ENCODE peak calls at places on chromosomes 13 and 19, in seven cellular contexts. One of them, this sample, is unnamed.

GRCh38 chr13:109207618-109208017 is 578.2 kb downstream of the MYO16 start:
- DNase-seq in OCI-LY7: no peak
- DNase-seq in Peyer's patch: no peak
- DNase-seq in fibroblast of the aortic adventitia: no peak
- DNase-seq in activated CD8-positive, alpha-beta memory T cell treated with anti-CD3 and anti-CD28 coated beads for 1 hour: no peak
- DNase-seq in breast epithelium: no peak
- DNase-seq in SW 1271: no peak
- DNase-seq in this sample: no peak

GRCh38 chr19:41626877-41627276 is at the start of gene CEACAM4:
- DNase-seq in OCI-LY7: no peak
- DNase-seq in Peyer's patch: no peak
- DNase-seq in fibroblast of the aortic adventitia: no peak
- DNase-seq in activated CD8-positive, alpha-beta memory T cell treated with anti-CD3 and anti-CD28 coated beads for 1 hour: no peak
- DNase-seq in breast epithelium: no peak
- DNase-seq in SW 1271: no peak
- DNase-seq in this sample: no peak

GRCh38 chr13:48776396-48776795 is 122.7 kb downstream of the CYSLTR2 start:
- DNase-seq in OCI-LY7: no peak
- DNase-seq in Peyer's patch: no peak
- DNase-seq in fibroblast of the aortic adventitia: no peak
- DNase-seq in activated CD8-positive, alpha-beta memory T cell treated with anti-CD3 and anti-CD28 coated beads for 1 hour: no peak
- DNase-seq in breast epithelium: no peak
- DNase-seq in SW 1271: no peak
- DNase-seq in this sample: no peak

GRCh38 chr13:108895220-108895704 is 265.9 kb downstream of the MYO16 start:
- DNase-seq in OCI-LY7: peak
- DNase-seq in Peyer's patch: no peak
- DNase-seq in fibroblast of the aortic adventitia: peak
- DNase-seq in activated CD8-positive, alpha-beta memory T cell treated with anti-CD3 and anti-CD28 coated beads for 1 hour: no peak
- DNase-seq in breast epithelium: no peak
- DNase-seq in SW 1271: no peak
- DNase-seq in this sample: no peak

GRCh38 chr13:22726721-22727120 is 454.1 kb upstream of the SGCG start:
- DNase-seq in OCI-LY7: no peak
- DNase-seq in Peyer's patch: no peak
- DNase-seq in fibroblast of the aortic adventitia: no peak
- DNase-seq in activated CD8-positive, alpha-beta memory T cell treated with anti-CD3 and anti-CD28 coated beads for 1 hour: no peak
- DNase-seq in breast epithelium: no peak
- DNase-seq in SW 1271: no peak
- DNase-seq in this sample: no peak

GRCh38 chr19:19214892-19215291 is 3.1 kb downstream of the NCAN start:
- DNase-seq in OCI-LY7: peak
- DNase-seq in Peyer's patch: no peak
- DNase-seq in fibroblast of the aortic adventitia: peak
- DNase-seq in activated CD8-positive, alpha-beta memory T cell treated with anti-CD3 and anti-CD28 coated beads for 1 hour: no peak
- DNase-seq in breast epithelium: no peak
- DNase-seq in SW 1271: no peak
- DNase-seq in this sample: no peak

GRCh38 chr19:13974073-13974472 is 21.8 kb downstream of the DCAF15 start:
- DNase-seq in OCI-LY7: peak
- DNase-seq in Peyer's patch: peak
- DNase-seq in fibroblast of the aortic adventitia: no peak
- DNase-seq in activated CD8-positive, alpha-beta memory T cell treated with anti-CD3 and anti-CD28 coated beads for 1 hour: no peak
- DNase-seq in breast epithelium: peak
- DNase-seq in SW 1271: no peak
- DNase-seq in this sample: peak

GRCh38 chr19:46036745-46037126 is 4.1 kb downstream of the IGFL4 start:
- DNase-seq in OCI-LY7: no peak
- DNase-seq in Peyer's patch: no peak
- DNase-seq in fibroblast of the aortic adventitia: no peak
- DNase-seq in activated CD8-positive, alpha-beta memory T cell treated with anti-CD3 and anti-CD28 coated beads for 1 hour: no peak
- DNase-seq in breast epithelium: no peak
- DNase-seq in SW 1271: no peak
- DNase-seq in this sample: no peak

GRCh38 chr13:30103161-30103858 is 204.0 kb downstream of the KATNAL1 start:
- DNase-seq in OCI-LY7: no peak
- DNase-seq in Peyer's patch: no peak
- DNase-seq in fibroblast of the aortic adventitia: no peak
- DNase-seq in activated CD8-positive, alpha-beta memory T cell treated with anti-CD3 and anti-CD28 coated beads for 1 hour: no peak
- DNase-seq in breast epithelium: no peak
- DNase-seq in SW 1271: no peak
- DNase-seq in this sample: no peak

GRCh38 chr13:80577951-80578670 is 237.2 kb upstream of the SPRY2 start:
- DNase-seq in OCI-LY7: no peak
- DNase-seq in Peyer's patch: no peak
- DNase-seq in fibroblast of the aortic adventitia: no peak
- DNase-seq in activated CD8-positive, alpha-beta memory T cell treated with anti-CD3 and anti-CD28 coated beads for 1 hour: no peak
- DNase-seq in breast epithelium: no peak
- DNase-seq in SW 1271: no peak
- DNase-seq in this sample: no peak

GRCh38 chr13:51044023-51044665 is 66.9 kb downstream of the C13orf42 start:
- DNase-seq in OCI-LY7: peak
- DNase-seq in Peyer's patch: no peak
- DNase-seq in fibroblast of the aortic adventitia: no peak
- DNase-seq in activated CD8-positive, alpha-beta memory T cell treated with anti-CD3 and anti-CD28 coated beads for 1 hour: no peak
- DNase-seq in breast epithelium: no peak
- DNase-seq in SW 1271: no peak
- DNase-seq in this sample: no peak

GRCh38 chr13:51727634-51728274 is 76.2 kb downstream of the DHRS12 start:
- DNase-seq in OCI-LY7: no peak
- DNase-seq in Peyer's patch: no peak
- DNase-seq in fibroblast of the aortic adventitia: no peak
- DNase-seq in activated CD8-positive, alpha-beta memory T cell treated with anti-CD3 and anti-CD28 coated beads for 1 hour: no peak
- DNase-seq in breast epithelium: no peak
- DNase-seq in SW 1271: no peak
- DNase-seq in this sample: no peak

GRCh38 chr19:46660601-46661019 is 372 bp downstream of the DACT3 start:
- DNase-seq in OCI-LY7: no peak
- DNase-seq in Peyer's patch: no peak
- DNase-seq in fibroblast of the aortic adventitia: no peak
- DNase-seq in activated CD8-positive, alpha-beta memory T cell treated with anti-CD3 and anti-CD28 coated beads for 1 hour: no peak
- DNase-seq in breast epithelium: peak
- DNase-seq in SW 1271: no peak
- DNase-seq in this sample: peak

GRCh38 chr19:45200614-45201013 is 22.0 kb downstream of the BLOC1S3 start:
- DNase-seq in OCI-LY7: no peak
- DNase-seq in Peyer's patch: no peak
- DNase-seq in fibroblast of the aortic adventitia: peak
- DNase-seq in activated CD8-positive, alpha-beta memory T cell treated with anti-CD3 and anti-CD28 coated beads for 1 hour: no peak
- DNase-seq in breast epithelium: no peak
- DNase-seq in SW 1271: no peak
- DNase-seq in this sample: no peak

GRCh38 chr19:12772323-12772722 is 3.0 kb downstream of the HOOK2 start:
- DNase-seq in OCI-LY7: no peak
- DNase-seq in Peyer's patch: no peak
- DNase-seq in fibroblast of the aortic adventitia: peak
- DNase-seq in activated CD8-positive, alpha-beta memory T cell treated with anti-CD3 and anti-CD28 coated beads for 1 hour: no peak
- DNase-seq in breast epithelium: no peak
- DNase-seq in SW 1271: no peak
- DNase-seq in this sample: no peak

GRCh38 chr13:74871671-74872070 is 610.3 kb downstream of the TBC1D4 start:
- DNase-seq in OCI-LY7: no peak
- DNase-seq in Peyer's patch: no peak
- DNase-seq in fibroblast of the aortic adventitia: no peak
- DNase-seq in activated CD8-positive, alpha-beta memory T cell treated with anti-CD3 and anti-CD28 coated beads for 1 hour: no peak
- DNase-seq in breast epithelium: no peak
- DNase-seq in SW 1271: no peak
- DNase-seq in this sample: no peak